ENCODE peak calls at places on chromosomes 3 and 15, in six cellular contexts. F, P, Q, C, A and D are unnamed samples.

GRCh38 chr15:84749111-84749991 is 959 bp downstream of the ZNF592 start:
- DNase-seq in P (no peak), C (no peak), A (peak), F (peak), Q (peak), D (no peak)

GRCh38 chr3:134885877-134886621 is 91.0 kb downstream of the EPHB1 start:
- DNase-seq in P (no peak), A (no peak), F (peak), C (peak), Q (no peak), D (no peak)

GRCh38 chr3:65811050-65811766 is 227.5 kb downstream of the MAGI1 start:
- DNase-seq in Q (no peak), C (no peak), A (no peak), P (peak), F (no peak), D (no peak)

GRCh38 chr3:138889792-138890191 is 55.1 kb upstream of the PIK3CB start:
- DNase-seq in A (no peak), C (no peak), F (no peak), Q (no peak), P (no peak), D (no peak)

GRCh38 chr15:25830844-25831443 is 32.2 kb downstream of the ATP10A start:
- DNase-seq in Q (no peak), P (peak), A (peak), F (no peak), C (no peak), D (peak)

GRCh38 chr3:128942161-128942952 is 51.5 kb downstream of the CFAP92 start:
- DNase-seq in F (no peak), A (no peak), Q (no peak), C (no peak), P (no peak), D (no peak)

GRCh38 chr3:42486814-42487569 is 15.5 kb upstream of the VIPR1 start:
- DNase-seq in P (no peak), F (no peak), A (no peak), C (no peak), Q (no peak), D (no peak)

GRCh38 chr15:67156834-67157233 is 91.4 kb downstream of the SMAD3 start:
- DNase-seq in P (no peak), F (no peak), C (no peak), Q (no peak), A (no peak), D (no peak)

GRCh38 chr3:37863949-37864822 is 2.5 kb downstream of the CTDSPL start:
- DNase-seq in A (peak), Q (no peak), P (no peak), F (peak), C (no peak), D (no peak)

GRCh38 chr3:123287051-123287961 is 85.6 kb downstream of the SEC22A start:
- DNase-seq in F (peak), Q (no peak), C (no peak), P (no peak), A (no peak), D (no peak)

GRCh38 chr3:148816971-148817519 is 10.6 kb upstream of the CPB1 start:
- DNase-seq in F (no peak), P (no peak), Q (no peak), A (no peak), C (no peak), D (no peak)

GRCh38 chr15:70493787-70494514 is 269.4 kb downstream of the UACA start:
- DNase-seq in Q (no peak), C (no peak), A (peak), P (peak), F (no peak), D (no peak)

GRCh38 chr3:169822983-169823382 is 10.3 kb upstream of the LRRC34 start:
- DNase-seq in C (no peak), F (no peak), A (no peak), Q (no peak), P (no peak), D (no peak)

GRCh38 chr3:112685435-112685834 is 44.5 kb upstream of the CCDC80 start:
- DNase-seq in C (no peak), P (peak), A (peak), Q (no peak), F (no peak), D (no peak)

GRCh38 chr3:15899438-15899837 is 101.7 kb upstream of the ANKRD28 start:
- DNase-seq in Q (no peak), A (peak), C (no peak), F (no peak), P (peak), D (no peak)

DNA sequence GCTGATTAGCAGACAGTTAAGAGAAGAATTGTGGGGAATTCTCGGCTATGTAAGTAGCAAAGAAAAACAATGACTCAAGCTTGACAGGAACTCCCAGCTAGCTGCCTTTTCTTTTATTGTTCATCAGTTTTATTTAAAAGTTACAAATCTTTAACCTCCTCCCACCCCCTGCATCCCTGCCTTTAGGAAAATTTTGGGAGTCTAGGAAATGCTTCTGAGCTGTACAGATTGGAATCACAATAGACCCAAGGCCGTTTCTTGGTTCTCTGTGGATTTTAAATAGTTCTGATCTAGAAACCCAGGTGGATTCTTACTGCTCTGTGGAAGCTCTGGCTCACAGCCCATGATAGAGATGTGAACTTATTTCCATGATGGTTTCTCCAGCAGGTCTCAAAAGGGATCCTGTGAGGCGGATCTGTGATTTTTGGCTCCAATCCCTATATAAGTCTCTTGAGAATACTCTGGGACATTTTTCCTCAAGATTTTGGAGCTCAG is 312.3 kb downstream of the EPHA3 start:
- DNase-seq in A (no peak), F (no peak), C (no peak), Q (no peak), P (no peak), D (no peak)
- H3K9ac ChIP-seq in A (no peak), F (no peak), C (no peak), Q (no peak), P (no peak), D (no peak)

GRCh38 chr15:101441706-101442105 is 47.8 kb downstream of the PCSK6 start:
- DNase-seq in C (no peak), Q (no peak), P (no peak), F (no peak), A (no peak), D (no peak)

GRCh38 chr15:101440846-101441590 is 48.5 kb downstream of the PCSK6 start:
- DNase-seq in Q (no peak), C (no peak), F (no peak), A (no peak), P (no peak), D (no peak)

GRCh38 chr15:101439285-101439919 is 50.1 kb downstream of the PCSK6 start:
- DNase-seq in F (no peak), Q (no peak), A (peak), C (no peak), P (no peak), D (no peak)

GRCh38 chr15:101438482-101439284 is 50.8 kb downstream of the PCSK6 start:
- DNase-seq in C (no peak), P (no peak), F (no peak), A (no peak), Q (no peak), D (no peak)

DNA sequence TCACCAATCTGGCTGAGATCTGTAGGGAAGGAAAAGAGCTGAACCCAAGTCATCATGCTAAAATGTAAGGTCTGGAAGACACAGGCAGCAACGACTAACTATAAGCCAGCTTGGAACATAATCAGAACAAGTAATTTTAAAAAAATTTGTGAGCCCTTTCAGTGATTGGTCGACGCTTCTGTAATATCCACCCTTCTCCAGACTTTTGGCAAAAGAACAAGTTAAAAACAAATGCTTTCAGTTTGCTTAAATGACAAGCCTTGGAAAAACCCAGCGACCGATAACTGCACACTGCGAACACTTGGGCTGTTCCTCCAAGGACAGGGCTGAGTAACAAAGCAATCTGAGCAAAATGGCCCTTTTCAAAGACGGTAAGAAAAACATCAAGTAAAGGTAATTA is 49.6 kb downstream of the PCSK6 start:
- DNase-seq in A (no peak), C (no peak), F (no peak), Q (no peak), P (peak), D (no peak)
- H2AFZ ChIP-seq in A (no peak), C (no peak), F (no peak), Q (no peak), P (peak), D (no peak)

DNA sequence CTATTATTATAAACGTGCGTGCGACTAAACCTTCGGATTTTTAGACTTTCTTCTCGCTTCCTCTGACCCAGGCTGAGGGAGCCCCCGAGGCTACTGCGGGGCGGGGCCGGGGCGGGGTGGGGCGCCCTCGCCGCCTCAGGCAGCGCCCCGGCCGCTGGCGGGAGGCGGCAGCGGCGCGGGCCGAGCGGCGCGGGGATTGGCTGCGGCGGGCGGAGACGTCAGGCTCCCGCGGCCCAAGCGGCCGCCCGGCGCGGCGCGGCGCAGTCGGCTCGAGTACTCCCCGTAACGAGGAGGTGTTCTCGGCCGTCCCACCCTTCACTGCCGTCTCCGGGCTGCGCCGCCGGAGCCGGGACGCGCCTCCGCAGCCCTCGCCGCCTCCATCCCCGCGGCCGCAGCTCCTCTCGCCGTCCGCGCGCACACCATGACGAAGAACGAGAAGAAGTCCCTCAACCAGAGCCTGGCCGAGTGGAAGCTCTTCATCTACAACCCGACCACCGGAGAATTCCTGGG is at the start of gene ATP1B3:
- DNase-seq in P (peak), Q (peak), A (peak), F (peak), C (peak), D (peak)
- H4K8ac ChIP-seq in P (peak), Q (no peak), A (peak), F (no peak), C (peak), D (peak)

DNA sequence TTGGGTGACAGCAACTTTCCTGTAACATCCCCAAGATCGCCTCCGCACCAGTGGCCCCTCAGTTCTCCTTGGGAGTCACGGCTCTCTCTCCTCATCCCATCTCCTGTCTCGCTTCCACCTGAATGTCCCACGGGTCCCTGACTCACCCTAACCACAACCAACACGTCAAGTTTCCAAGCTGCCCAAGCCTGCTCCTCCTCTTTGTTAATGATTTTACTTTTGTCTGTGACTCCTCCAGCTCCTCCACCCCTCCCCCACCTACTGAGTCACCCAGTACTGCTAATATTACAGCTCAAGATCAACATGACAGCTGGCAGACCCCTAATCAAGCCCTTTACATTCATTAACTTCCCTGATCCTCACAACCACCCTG is 39.3 kb downstream of the BDH1 start:
- DNase-seq in P (peak), F (no peak), C (no peak), Q (no peak), A (peak), D (peak)
- H3K9ac ChIP-seq in P (no peak), F (no peak), C (no peak), Q (no peak), A (peak), D (no peak)